ENCODE peak calls at places on chromosomes 6 and 20, in ten cellular contexts. One of them, this sample, is unnamed. For H3K36me3, the result is how much of the 10 kb centered on the place peaks cover.

GRCh38 chr20:3275064-3275935 is 36.3 kb upstream of the SLC4A11 start:
- DNase-seq in mesenchymal stem cell: no peak
- DNase-seq in tibial artery: no peak
- DNase-seq in tibial nerve: no peak
- DNase-seq in HCT116: no peak
- DNase-seq in HepG2: no peak
- DNase-seq in PC-3: no peak
- DNase-seq in gastrocnemius medialis: no peak
- DNase-seq in CD4-positive, CD25-positive, alpha-beta regulatory T cell: no peak
- DNase-seq in GM23248: no peak
- DNase-seq in this sample: no peak

GRCh38 chr20:34083137-34083536 is 28.9 kb downstream of the EIF2S2 start:
- DNase-seq in mesenchymal stem cell: peak
- DNase-seq in tibial artery: peak
- DNase-seq in tibial nerve: peak
- DNase-seq in HCT116: no peak
- DNase-seq in HepG2: no peak
- DNase-seq in PC-3: peak
- DNase-seq in gastrocnemius medialis: peak
- DNase-seq in CD4-positive, CD25-positive, alpha-beta regulatory T cell: no peak
- DNase-seq in GM23248: peak
- DNase-seq in this sample: peak

GRCh38 chr20:16803965-16804792 is 56.0 kb downstream of the OTOR start:
- DNase-seq in mesenchymal stem cell: peak
- DNase-seq in tibial artery: no peak
- DNase-seq in tibial nerve: peak
- DNase-seq in HCT116: peak
- DNase-seq in HepG2: peak
- DNase-seq in PC-3: peak
- DNase-seq in gastrocnemius medialis: no peak
- DNase-seq in CD4-positive, CD25-positive, alpha-beta regulatory T cell: peak
- DNase-seq in GM23248: peak
- DNase-seq in this sample: peak

GRCh38 chr6:38943964-38944363 is 104.6 kb upstream of the GLP1R start:
- DNase-seq in mesenchymal stem cell: no peak
- DNase-seq in tibial artery: no peak
- DNase-seq in tibial nerve: no peak
- DNase-seq in HCT116: no peak
- DNase-seq in HepG2: no peak
- DNase-seq in PC-3: peak
- DNase-seq in gastrocnemius medialis: no peak
- DNase-seq in CD4-positive, CD25-positive, alpha-beta regulatory T cell: no peak
- DNase-seq in GM23248: no peak
- DNase-seq in this sample: no peak

GRCh38 chr20:4894981-4895381 is 106.3 kb downstream of the SLC23A2 start:
- DNase-seq in mesenchymal stem cell: no peak
- DNase-seq in tibial artery: no peak
- DNase-seq in tibial nerve: no peak
- DNase-seq in HCT116: no peak
- DNase-seq in HepG2: no peak
- DNase-seq in PC-3: no peak
- DNase-seq in gastrocnemius medialis: no peak
- DNase-seq in CD4-positive, CD25-positive, alpha-beta regulatory T cell: no peak
- DNase-seq in GM23248: no peak
- DNase-seq in this sample: no peak

GRCh38 chr20:49052334-49052733 is 6.2 kb downstream of the CSE1L start:
- DNase-seq in mesenchymal stem cell: no peak
- DNase-seq in tibial artery: no peak
- DNase-seq in tibial nerve: no peak
- DNase-seq in HCT116: no peak
- DNase-seq in HepG2: peak
- DNase-seq in PC-3: no peak
- DNase-seq in gastrocnemius medialis: no peak
- DNase-seq in CD4-positive, CD25-positive, alpha-beta regulatory T cell: no peak
- DNase-seq in GM23248: peak
- DNase-seq in this sample: no peak

GRCh38 chr20:58599966-58600365 is 51.1 kb upstream of the STX16 start:
- DNase-seq in mesenchymal stem cell: no peak
- DNase-seq in tibial artery: no peak
- DNase-seq in tibial nerve: no peak
- DNase-seq in HCT116: no peak
- DNase-seq in HepG2: no peak
- DNase-seq in PC-3: no peak
- DNase-seq in gastrocnemius medialis: no peak
- DNase-seq in CD4-positive, CD25-positive, alpha-beta regulatory T cell: no peak
- DNase-seq in GM23248: no peak
- DNase-seq in this sample: no peak

GRCh38 chr6:41934278-41935189 is 7.1 kb downstream of the CCND3 start:
- DNase-seq in mesenchymal stem cell: no peak
- DNase-seq in tibial artery: no peak
- DNase-seq in tibial nerve: no peak
- DNase-seq in HCT116: no peak
- DNase-seq in HepG2: no peak
- DNase-seq in PC-3: no peak
- DNase-seq in gastrocnemius medialis: peak
- DNase-seq in CD4-positive, CD25-positive, alpha-beta regulatory T cell: no peak
- DNase-seq in GM23248: peak
- DNase-seq in this sample: no peak

GRCh38 chr6:71412559-71412958 is 123.9 kb downstream of the OGFRL1 start:
- DNase-seq in mesenchymal stem cell: no peak
- DNase-seq in tibial artery: no peak
- DNase-seq in tibial nerve: no peak
- DNase-seq in HCT116: no peak
- DNase-seq in HepG2: no peak
- DNase-seq in PC-3: peak
- DNase-seq in gastrocnemius medialis: peak
- DNase-seq in CD4-positive, CD25-positive, alpha-beta regulatory T cell: no peak
- DNase-seq in GM23248: no peak
- DNase-seq in this sample: no peak

GRCh38 chr6:3693879-3694278 is 57.6 kb downstream of the PXDC1 start:
- DNase-seq in mesenchymal stem cell: no peak
- DNase-seq in tibial artery: no peak
- DNase-seq in tibial nerve: no peak
- DNase-seq in HCT116: no peak
- DNase-seq in HepG2: no peak
- DNase-seq in PC-3: no peak
- DNase-seq in gastrocnemius medialis: no peak
- DNase-seq in CD4-positive, CD25-positive, alpha-beta regulatory T cell: no peak
- DNase-seq in GM23248: no peak
- DNase-seq in this sample: no peak

GRCh38 chr20:46364670-46365482 is 41.5 kb downstream of the ELMO2 start:
- DNase-seq in mesenchymal stem cell: peak
- DNase-seq in tibial artery: no peak
- DNase-seq in tibial nerve: no peak
- DNase-seq in HCT116: no peak
- DNase-seq in HepG2: no peak
- DNase-seq in PC-3: no peak
- DNase-seq in gastrocnemius medialis: no peak
- DNase-seq in CD4-positive, CD25-positive, alpha-beta regulatory T cell: no peak
- DNase-seq in GM23248: peak
- DNase-seq in this sample: no peak

GRCh38 chr20:46365483-46366215 is 40.8 kb downstream of the ELMO2 start:
- DNase-seq in mesenchymal stem cell: no peak
- DNase-seq in tibial artery: no peak
- DNase-seq in tibial nerve: no peak
- DNase-seq in HCT116: no peak
- DNase-seq in HepG2: no peak
- DNase-seq in PC-3: no peak
- DNase-seq in gastrocnemius medialis: no peak
- DNase-seq in CD4-positive, CD25-positive, alpha-beta regulatory T cell: peak
- DNase-seq in GM23248: no peak
- DNase-seq in this sample: no peak

GRCh38 chr20:46367234-46367633 is 39.2 kb downstream of the ELMO2 start:
- DNase-seq in mesenchymal stem cell: no peak
- DNase-seq in tibial artery: no peak
- DNase-seq in tibial nerve: no peak
- DNase-seq in HCT116: no peak
- DNase-seq in HepG2: no peak
- DNase-seq in PC-3: no peak
- DNase-seq in gastrocnemius medialis: no peak
- DNase-seq in CD4-positive, CD25-positive, alpha-beta regulatory T cell: no peak
- DNase-seq in GM23248: no peak
- DNase-seq in this sample: no peak

GRCh38 chr20:46367967-46368901 is 38.2 kb downstream of the ELMO2 start:
- DNase-seq in mesenchymal stem cell: no peak
- DNase-seq in tibial artery: no peak
- DNase-seq in tibial nerve: no peak
- DNase-seq in HCT116: no peak
- DNase-seq in HepG2: peak
- DNase-seq in PC-3: peak
- DNase-seq in gastrocnemius medialis: no peak
- DNase-seq in CD4-positive, CD25-positive, alpha-beta regulatory T cell: no peak
- DNase-seq in GM23248: no peak
- DNase-seq in this sample: no peak

DNA sequence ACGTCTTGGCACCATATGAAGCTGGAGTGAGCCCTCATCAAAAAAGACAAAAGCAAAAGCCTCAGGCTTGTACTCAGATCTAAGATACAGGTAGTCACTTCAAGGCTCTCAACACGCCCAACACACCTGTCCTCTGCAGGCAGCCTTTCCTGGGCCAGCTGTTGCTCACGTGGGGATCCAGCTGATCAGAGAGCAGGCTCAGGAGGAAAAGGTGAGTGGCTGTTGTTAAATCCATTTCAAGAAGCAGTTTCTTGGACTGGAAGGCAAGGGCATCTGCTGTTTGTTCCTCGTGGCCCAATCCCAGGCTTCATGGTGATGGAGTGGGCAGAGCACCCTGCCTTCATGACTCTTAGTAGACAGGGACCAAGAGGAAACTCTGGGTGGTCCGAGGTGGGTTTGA is 39.6 kb downstream of the ELMO2 start:
- DNase-seq in mesenchymal stem cell: no peak
- DNase-seq in tibial artery: no peak
- DNase-seq in tibial nerve: no peak
- DNase-seq in HCT116: no peak
- DNase-seq in HepG2: no peak
- DNase-seq in PC-3: no peak
- DNase-seq in gastrocnemius medialis: no peak
- DNase-seq in CD4-positive, CD25-positive, alpha-beta regulatory T cell: no peak
- DNase-seq in GM23248: no peak
- DNase-seq in this sample: no peak
- H3K36me3 ChIP-seq in mesenchymal stem cell: half or more
- H3K36me3 ChIP-seq in tibial artery: under half
- H3K36me3 ChIP-seq in tibial nerve: under half
- H3K36me3 ChIP-seq in HCT116: under half
- H3K36me3 ChIP-seq in HepG2: under half
- H3K36me3 ChIP-seq in PC-3: under half
- H3K36me3 ChIP-seq in gastrocnemius medialis: under half
- H3K36me3 ChIP-seq in CD4-positive, CD25-positive, alpha-beta regulatory T cell: half or more
- H3K36me3 ChIP-seq in GM23248: under half
- H3K36me3 ChIP-seq in this sample: half or more

GRCh38 chr6:89111933-89112332 is 5.9 kb downstream of the SRSF12 start:
- DNase-seq in mesenchymal stem cell: no peak
- DNase-seq in tibial artery: no peak
- DNase-seq in tibial nerve: no peak
- DNase-seq in HCT116: peak
- DNase-seq in HepG2: no peak
- DNase-seq in PC-3: no peak
- DNase-seq in gastrocnemius medialis: no peak
- DNase-seq in CD4-positive, CD25-positive, alpha-beta regulatory T cell: no peak
- DNase-seq in GM23248: no peak
- DNase-seq in this sample: no peak
- H3K36me3 ChIP-seq in mesenchymal stem cell: under half
- H3K36me3 ChIP-seq in tibial artery: under half
- H3K36me3 ChIP-seq in tibial nerve: under half
- H3K36me3 ChIP-seq in HCT116: under half
- H3K36me3 ChIP-seq in HepG2: under half
- H3K36me3 ChIP-seq in PC-3: under half
- H3K36me3 ChIP-seq in gastrocnemius medialis: under half
- H3K36me3 ChIP-seq in CD4-positive, CD25-positive, alpha-beta regulatory T cell: under half
- H3K36me3 ChIP-seq in GM23248: under half
- H3K36me3 ChIP-seq in this sample: under half

GRCh38 chr6:33443025-33443424 is 11.4 kb upstream of the ZBTB9 start:
- DNase-seq in mesenchymal stem cell: no peak
- DNase-seq in tibial artery: peak
- DNase-seq in tibial nerve: no peak
- DNase-seq in HCT116: no peak
- DNase-seq in HepG2: no peak
- DNase-seq in PC-3: no peak
- DNase-seq in gastrocnemius medialis: no peak
- DNase-seq in CD4-positive, CD25-positive, alpha-beta regulatory T cell: no peak
- DNase-seq in GM23248: no peak
- DNase-seq in this sample: no peak
- H3K36me3 ChIP-seq in mesenchymal stem cell: half or more
- H3K36me3 ChIP-seq in tibial artery: under half
- H3K36me3 ChIP-seq in tibial nerve: under half
- H3K36me3 ChIP-seq in HCT116: under half
- H3K36me3 ChIP-seq in HepG2: under half
- H3K36me3 ChIP-seq in PC-3: under half
- H3K36me3 ChIP-seq in gastrocnemius medialis: under half
- H3K36me3 ChIP-seq in CD4-positive, CD25-positive, alpha-beta regulatory T cell: under half
- H3K36me3 ChIP-seq in GM23248: under half
- H3K36me3 ChIP-seq in this sample: under half

DNA sequence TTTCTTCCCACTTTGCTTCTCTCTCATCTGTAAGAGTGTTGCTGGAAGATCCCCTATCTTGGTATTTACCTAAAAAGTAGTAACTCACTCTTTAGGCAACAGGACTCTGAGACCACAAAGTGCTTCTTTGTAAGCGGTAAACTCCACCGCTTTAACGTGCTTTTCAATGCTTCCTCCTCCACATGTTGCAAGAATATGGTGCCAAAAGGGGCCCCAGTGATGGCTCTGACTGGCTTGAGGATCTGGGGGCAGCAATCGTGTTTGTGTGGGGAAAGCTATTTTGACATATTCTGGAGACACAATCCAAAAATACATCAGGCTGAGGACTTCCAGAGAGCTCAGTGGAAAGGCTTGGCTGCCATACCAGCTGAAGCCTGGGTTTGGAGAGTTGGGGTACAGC is 12.4 kb upstream of the CPNE5 start:
- DNase-seq in mesenchymal stem cell: peak
- DNase-seq in tibial artery: peak
- DNase-seq in tibial nerve: no peak
- DNase-seq in HCT116: no peak
- DNase-seq in HepG2: no peak
- DNase-seq in PC-3: no peak
- DNase-seq in gastrocnemius medialis: no peak
- DNase-seq in CD4-positive, CD25-positive, alpha-beta regulatory T cell: no peak
- DNase-seq in GM23248: no peak
- DNase-seq in this sample: no peak
- H3K36me3 ChIP-seq in mesenchymal stem cell: under half
- H3K36me3 ChIP-seq in tibial artery: under half
- H3K36me3 ChIP-seq in tibial nerve: under half
- H3K36me3 ChIP-seq in HCT116: under half
- H3K36me3 ChIP-seq in HepG2: under half
- H3K36me3 ChIP-seq in PC-3: under half
- H3K36me3 ChIP-seq in gastrocnemius medialis: under half
- H3K36me3 ChIP-seq in CD4-positive, CD25-positive, alpha-beta regulatory T cell: under half
- H3K36me3 ChIP-seq in GM23248: under half
- H3K36me3 ChIP-seq in this sample: under half

DNA sequence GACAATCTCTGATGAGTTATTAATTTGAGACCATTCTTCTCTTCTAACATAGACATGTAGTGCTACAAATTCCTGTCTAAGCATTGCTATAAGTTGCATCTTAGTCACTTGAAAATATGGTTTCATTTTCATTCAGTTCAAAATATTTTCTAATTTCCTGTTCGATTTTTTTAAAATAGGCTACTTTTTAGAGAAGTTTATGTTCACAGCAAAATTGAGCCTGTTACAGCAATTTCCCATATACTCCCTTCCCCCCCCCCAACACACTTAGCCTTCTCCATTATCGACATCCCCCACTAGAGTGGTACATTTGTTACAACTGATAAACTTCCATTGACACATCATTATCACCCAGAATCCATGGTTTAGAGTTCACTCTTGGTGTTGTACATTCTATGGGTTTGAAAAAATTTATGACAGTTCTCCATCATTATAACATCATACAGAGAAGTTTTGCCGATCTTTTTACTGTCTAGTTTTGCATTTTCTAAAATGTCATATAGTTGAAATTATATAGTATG is 31.2 kb downstream of the PLAGL1 start:
- DNase-seq in mesenchymal stem cell: no peak
- DNase-seq in tibial artery: no peak
- DNase-seq in tibial nerve: no peak
- DNase-seq in HCT116: no peak
- DNase-seq in HepG2: no peak
- DNase-seq in PC-3: no peak
- DNase-seq in gastrocnemius medialis: no peak
- DNase-seq in CD4-positive, CD25-positive, alpha-beta regulatory T cell: peak
- DNase-seq in GM23248: no peak
- DNase-seq in this sample: no peak
- H3K36me3 ChIP-seq in mesenchymal stem cell: under half
- H3K36me3 ChIP-seq in tibial artery: under half
- H3K36me3 ChIP-seq in tibial nerve: under half
- H3K36me3 ChIP-seq in HCT116: under half
- H3K36me3 ChIP-seq in HepG2: under half
- H3K36me3 ChIP-seq in PC-3: under half
- H3K36me3 ChIP-seq in gastrocnemius medialis: under half
- H3K36me3 ChIP-seq in CD4-positive, CD25-positive, alpha-beta regulatory T cell: under half
- H3K36me3 ChIP-seq in GM23248: under half
- H3K36me3 ChIP-seq in this sample: under half

This sample was measured in lung.